ENCODE peak calls at places on chromosome 6, in five cellular contexts. R is stimulated activated CD4-positive, alpha-beta T cell treated with anti-CD3 and anti-CD28 coated beads, Interleukin-15, amount 100 ng/mL, for 24 hours; M is AG09309; H is amniotic stem cell; N is mesendoderm. Y is an unnamed sample.

GRCh38 chr6:151389640-151390275 is 1.6 kb downstream of the ZBTB2 start:
- DNase-seq in R (peak), M (peak), H (peak), N (peak), Y (no peak)

GRCh38 chr6:164230259-164230658 is 815.7 kb downstream of the QKI start:
- DNase-seq in R (no peak), M (no peak), H (no peak), N (no peak), Y (no peak)

GRCh38 chr6:28922841-28923317 is 906 bp downstream of the TRIM27 start:
- DNase-seq in R (peak), M (no peak), H (no peak), N (peak), Y (no peak)

GRCh38 chr6:10721850-10722569 is 860 bp upstream of the TMEM14C start:
- DNase-seq in R (peak), M (no peak), H (no peak), N (no peak), Y (no peak)

GRCh38 chr6:155706806-155707205 is 251.2 kb upstream of the NOX3 start:
- DNase-seq in R (no peak), M (no peak), H (no peak), N (no peak), Y (no peak)

GRCh38 chr6:24743265-24743943 is 24.4 kb upstream of the C6orf62 start:
- DNase-seq in R (peak), M (peak), H (peak), N (peak), Y (peak)

GRCh38 chr6:33118525-33119123 is 42.8 kb downstream of the HLA-DPB1 start:
- DNase-seq in R (no peak), M (peak), H (no peak), N (peak), Y (no peak)

GRCh38 chr6:67615796-67616195 is 1019.3 kb upstream of the ADGRB3 start:
- DNase-seq in R (no peak), M (no peak), H (no peak), N (no peak), Y (no peak)

GRCh38 chr6:64294034-64294433 is 658.4 kb downstream of the PHF3 start:
- DNase-seq in R (no peak), M (no peak), H (no peak), N (no peak), Y (no peak)

Y was measured in pulmonary artery endothelial cell.